ENCODE peak calls at places on chromosomes 16 and 17, in six cellular contexts. I is NCI-H1092 treated with DMSO at 0.1 percent for 48 hours; V is stimulated activated CD8-positive, alpha-beta memory T cell treated with anti-CD3 and anti-CD28 coated beads, Interleukin-2, amount 100 ng/mL, for 1 hour; R is amniotic stem cell; G is EH; P is substantia nigra. C is an unnamed sample.

GRCh38 chr17:59427996-59428395 is 96.5 kb downstream of the YPEL2 start:
- DNase-seq in G (peak; percentile 49), R (no peak), P (no peak), I (no peak), V (no peak), C (no peak)

GRCh38 chr17:50346313-50347086 is 574 bp downstream of the XYLT2 start:
- DNase-seq in G (peak; percentile 38), P (peak; percentile 57), I (no peak), R (peak; percentile 45), V (peak; percentile 11), C (no peak)

GRCh38 chr16:83390759-83391158 is 417.0 kb upstream of the HSBP1 start:
- DNase-seq in V (no peak), P (no peak), R (no peak), I (no peak), G (peak; percentile 28), C (no peak)

GRCh38 chr16:66800856-66801255 is 528 bp downstream of the TERB1 start:
- DNase-seq in P (no peak), V (no peak), R (no peak), G (no peak), I (no peak), C (no peak)

GRCh38 chr17:18186271-18186982 is 2.8 kb downstream of the ALKBH5 start:
- DNase-seq in P (no peak), R (peak; percentile 52), V (no peak), G (peak; percentile 67), I (no peak), C (no peak)

GRCh38 chr16:67551972-67552371 is 10.4 kb upstream of the CTCF start:
- DNase-seq in V (no peak), G (no peak), I (no peak), P (no peak), R (no peak), C (no peak)

GRCh38 chr16:69618721-69619120 is 53.0 kb downstream of the NFAT5 start:
- DNase-seq in R (no peak), V (no peak), P (no peak), I (no peak), G (no peak), C (no peak)

GRCh38 chr17:29705352-29705751 is 82.6 kb upstream of the CORO6 start:
- DNase-seq in V (no peak), G (no peak), R (no peak), P (no peak), I (no peak), C (no peak)

GRCh38 chr17:64262125-64262421 is 987 bp downstream of the TEX2 start:
- DNase-seq in P (no peak), V (no peak), I (no peak), R (no peak), G (peak; percentile 16), C (no peak)

GRCh38 chr16:59385953-59386352 is 651.8 kb upstream of the GOT2 start:
- DNase-seq in V (no peak), G (peak; percentile 89), I (no peak), R (no peak), P (no peak), C (no peak)

GRCh38 chr16:10871157-10871991 is 5.6 kb upstream of the CIITA start:
- DNase-seq in P (no peak), V (peak; percentile 22), I (peak; percentile 8), G (peak; percentile 89), R (peak; percentile 7), C (peak; percentile 74)

GRCh38 chr16:87791295-87792204 is 25.8 kb upstream of the KLHDC4 start:
- DNase-seq in I (no peak), P (peak; percentile 76), V (no peak), G (no peak), R (no peak), C (no peak)